ENCODE peak calls at places on chromosomes 1 and 21, in six cellular contexts. Q is CD8-positive, alpha-beta T cell; K is DMS53; M is activated naive CD4-positive, alpha-beta T cell treated with anti-CD3 and anti-CD28 coated beads for 36 hours; U is mesothelial cell of epicardium; D is HCT116. Z is an unnamed sample.

GRCh38 chr1:67749844-67750689 is 65.1 kb downstream of the GADD45A start:
- DNase-seq in D (peak), M (no peak), U (no peak), K (peak), Q (no peak), Z (no peak)

GRCh38 chr1:180636138-180636537 is 4.3 kb downstream of the XPR1 start:
- DNase-seq in M (no peak), Q (no peak), U (no peak), K (peak), D (no peak), Z (no peak)

GRCh38 chr21:15222711-15223110 is 157.9 kb upstream of the NRIP1 start:
- DNase-seq in K (no peak), Q (no peak), U (no peak), M (peak), D (peak), Z (no peak)

GRCh38 chr1:3712573-3713535 is 39.4 kb upstream of the CCDC27 start:
- DNase-seq in U (no peak), K (peak), M (no peak), Q (no peak), D (no peak), Z (no peak)

GRCh38 chr1:228060458-228061190 is 21.9 kb upstream of the ARF1 start:
- DNase-seq in D (no peak), U (no peak), Q (no peak), K (peak), M (no peak), Z (no peak)

GRCh38 chr1:26357121-26357602 is 3.2 kb upstream of the CRYBG2 start:
- DNase-seq in Q (no peak), D (no peak), U (no peak), M (no peak), K (no peak), Z (no peak)

GRCh38 chr1:20885121-20885520 is 98.0 kb upstream of the HP1BP3 start:
- DNase-seq in M (no peak), D (no peak), U (no peak), K (no peak), Q (no peak), Z (no peak)

GRCh38 chr1:9792156-9793042 is 31.4 kb downstream of the CLSTN1 start:
- DNase-seq in Q (no peak), K (peak), D (no peak), M (no peak), U (no peak), Z (no peak)

GRCh38 chr1:41239988-41240610 is 2.0 kb downstream of the SCMH1 start:
- DNase-seq in M (peak), D (no peak), U (no peak), K (peak), Q (no peak), Z (no peak)

GRCh38 chr1:156194300-156194652 is 372 bp downstream of the SLC25A44 start:
- DNase-seq in K (peak), M (no peak), D (no peak), U (no peak), Q (no peak), Z (no peak)

GRCh38 chr1:185704181-185704580 is 30.0 kb upstream of the HMCN1 start:
- DNase-seq in K (no peak), M (no peak), U (no peak), Q (no peak), D (no peak), Z (no peak)

GRCh38 chr1:32215629-32216505 is 6.3 kb downstream of the TMEM234 start:
- DNase-seq in M (peak), K (peak), Q (peak), D (peak), U (no peak), Z (no peak)

GRCh38 chr1:33001282-33001681 is 35.4 kb downstream of the AK2 start:
- DNase-seq in U (no peak), M (no peak), Q (no peak), D (no peak), K (peak), Z (no peak)

GRCh38 chr1:46725736-46726108 is 6.8 kb upstream of the EFCAB14 start:
- DNase-seq in K (no peak), M (no peak), U (no peak), Q (no peak), D (no peak), Z (no peak)

GRCh38 chr1:223242382-223242955 is 99.4 kb upstream of the TLR5 start:
- DNase-seq in M (no peak), K (no peak), Q (no peak), U (no peak), D (no peak), Z (no peak)

GRCh38 chr1:234256359-234256758 is 116.9 kb upstream of the COA6 start:
- DNase-seq in K (no peak), D (no peak), U (no peak), M (no peak), Q (no peak), Z (no peak)

GRCh38 chr1:50110656-50111055 is 1.9 kb downstream of the ELAVL4 start:
- DNase-seq in D (no peak), M (no peak), U (no peak), K (peak), Q (no peak), Z (no peak)

GRCh38 chr1:11068556-11069232 is 8.9 kb upstream of the SRM start:
- DNase-seq in K (no peak), U (no peak), D (no peak), M (no peak), Q (no peak), Z (no peak)

GRCh38 chr1:181127898-181128453 is 39.5 kb downstream of the IER5 start:
- DNase-seq in K (peak), Q (no peak), U (no peak), D (no peak), M (no peak), Z (no peak)

GRCh38 chr1:235075121-235075954 is 53.3 kb downstream of the TOMM20 start:
- DNase-seq in U (no peak), K (peak), M (peak), D (no peak), Q (peak), Z (no peak)

GRCh38 chr1:59699227-59699847 is 115.4 kb upstream of the HOOK1 start:
- DNase-seq in K (peak), Q (peak), D (peak), U (no peak), M (peak), Z (no peak)

GRCh38 chr21:41659791-41660560 is 106.9 kb downstream of the RIPK4 start:
- DNase-seq in K (no peak), Q (no peak), U (no peak), M (no peak), D (no peak), Z (no peak)

GRCh38 chr1:9436258-9436657 is 103.0 kb upstream of the SLC25A33 start:
- DNase-seq in K (no peak), U (no peak), M (no peak), Q (no peak), D (no peak), Z (no peak)

GRCh38 chr1:185439727-185440415 is 122.8 kb upstream of the IVNS1ABP start:
- DNase-seq in Q (no peak), D (no peak), U (no peak), M (peak), K (peak), Z (no peak)

GRCh38 chr1:223706077-223706988 is 6.0 kb upstream of the CAPN2 start:
- DNase-seq in K (peak), Q (no peak), D (no peak), U (no peak), M (no peak), Z (no peak)

GRCh38 chr1:98035587-98035986 is 114.8 kb upstream of the DPYD start:
- DNase-seq in U (no peak), M (no peak), D (no peak), K (no peak), Q (no peak), Z (no peak)

GRCh38 chr1:1021010-1021845 is 1.3 kb downstream of the AGRN start:
- DNase-seq in Q (no peak), D (no peak), M (no peak), K (peak), U (no peak), Z (no peak)

GRCh38 chr1:116765962-116766361 is 11.7 kb downstream of the CD2 start:
- DNase-seq in Q (no peak), K (no peak), M (peak), U (no peak), D (no peak), Z (no peak)

GRCh38 chr1:236311040-236311439 is 29.3 kb upstream of the ERO1B start:
- DNase-seq in M (no peak), D (no peak), K (peak), Q (no peak), U (no peak), Z (no peak)

GRCh38 chr1:41018039-41018438 is 3.5 kb downstream of the SLFNL1 start:
- DNase-seq in Q (no peak), K (no peak), M (no peak), U (no peak), D (no peak), Z (no peak)

GRCh38 chr1:30263405-30263804 is 460.0 kb downstream of the MATN1 start:
- DNase-seq in M (no peak), U (no peak), K (no peak), D (no peak), Q (no peak), Z (no peak)

GRCh38 chr1:94228640-94229375 is 8.6 kb downstream of the ARHGAP29 start:
- DNase-seq in M (no peak), Q (no peak), U (no peak), D (no peak), K (no peak), Z (no peak)

GRCh38 chr1:215022204-215022603 is 60.3 kb upstream of the KCNK2 start:
- DNase-seq in K (no peak), Q (no peak), D (no peak), M (no peak), U (no peak), Z (no peak)

GRCh38 chr1:178024504-178024903 is 54.6 kb upstream of the SEC16B start:
- DNase-seq in U (no peak), D (no peak), Q (no peak), K (no peak), M (no peak), Z (no peak)